ENCODE peak calls at places on chromosomes 4 and X, in four cellular contexts. One of them, this sample, is unnamed.

GRCh38 chr4:120785202-120785601 is 137.3 kb downstream of the PRDM5 start:
- DNase-seq in upper lobe of right lung: no peak
- DNase-seq in transverse colon: no peak
- DNase-seq in Peyer's patch: no peak
- DNase-seq in this sample: no peak

GRCh38 chr4:182369211-182369610 is 126.0 kb downstream of the TENM3 start:
- DNase-seq in upper lobe of right lung: no peak
- DNase-seq in transverse colon: no peak
- DNase-seq in Peyer's patch: no peak
- DNase-seq in this sample: no peak

GRCh38 chrX:7147431-7147977 is at the start of gene STS:
- DNase-seq in upper lobe of right lung: no peak
- DNase-seq in transverse colon: peak
- DNase-seq in Peyer's patch: peak
- DNase-seq in this sample: peak

GRCh38 chrX:46686003-46686645 is 72.8 kb downstream of the SLC9A7 start:
- DNase-seq in upper lobe of right lung: no peak
- DNase-seq in transverse colon: peak
- DNase-seq in Peyer's patch: peak
- DNase-seq in this sample: no peak

GRCh38 chr4:3489451-3489962 is 26.4 kb downstream of the DOK7 start:
- DNase-seq in upper lobe of right lung: no peak
- DNase-seq in transverse colon: no peak
- DNase-seq in Peyer's patch: no peak
- DNase-seq in this sample: no peak

GRCh38 chr4:112521123-112522116 is 5.4 kb upstream of the NEUROG2 start:
- DNase-seq in upper lobe of right lung: no peak
- DNase-seq in transverse colon: no peak
- DNase-seq in Peyer's patch: no peak
- DNase-seq in this sample: no peak

GRCh38 chrX:135596495-135596894 is 76.0 kb downstream of the INTS6L start:
- DNase-seq in upper lobe of right lung: peak
- DNase-seq in transverse colon: peak
- DNase-seq in Peyer's patch: peak
- DNase-seq in this sample: no peak

GRCh38 chrX:24643116-24643515 is 4.0 kb downstream of the PCYT1B start:
- DNase-seq in upper lobe of right lung: no peak
- DNase-seq in transverse colon: no peak
- DNase-seq in Peyer's patch: no peak
- DNase-seq in this sample: no peak

GRCh38 chr4:138627096-138627495 is 384.9 kb upstream of the SLC7A11 start:
- DNase-seq in upper lobe of right lung: no peak
- DNase-seq in transverse colon: no peak
- DNase-seq in Peyer's patch: no peak
- DNase-seq in this sample: no peak

GRCh38 chr4:85478576-85478975 is 3.6 kb downstream of the ARHGAP24 start:
- DNase-seq in upper lobe of right lung: no peak
- DNase-seq in transverse colon: no peak
- DNase-seq in Peyer's patch: no peak
- DNase-seq in this sample: no peak

GRCh38 chr4:184906480-184907097 is 80.8 kb upstream of the ACSL1 start:
- DNase-seq in upper lobe of right lung: no peak
- DNase-seq in transverse colon: no peak
- DNase-seq in Peyer's patch: no peak
- DNase-seq in this sample: no peak

GRCh38 chr4:8340721-8341680 is 71.4 kb downstream of the HTRA3 start:
- DNase-seq in upper lobe of right lung: no peak
- DNase-seq in transverse colon: peak
- DNase-seq in Peyer's patch: peak
- DNase-seq in this sample: peak

GRCh38 chr4:23889368-23889767 is 479 bp downstream of the PPARGC1A start:
- DNase-seq in upper lobe of right lung: no peak
- DNase-seq in transverse colon: no peak
- DNase-seq in Peyer's patch: no peak
- DNase-seq in this sample: no peak

GRCh38 chrX:14616301-14616700 is 87.0 kb downstream of the GLRA2 start:
- DNase-seq in upper lobe of right lung: no peak
- DNase-seq in transverse colon: no peak
- DNase-seq in Peyer's patch: no peak
- DNase-seq in this sample: no peak

GRCh38 chr4:175891863-175892262 is 79.8 kb upstream of the GPM6A start:
- DNase-seq in upper lobe of right lung: no peak
- DNase-seq in transverse colon: no peak
- DNase-seq in Peyer's patch: no peak
- DNase-seq in this sample: no peak

GRCh38 chr4:151029537-151029936 is 14.5 kb upstream of the LRBA start:
- DNase-seq in upper lobe of right lung: no peak
- DNase-seq in transverse colon: no peak
- DNase-seq in Peyer's patch: no peak
- DNase-seq in this sample: no peak

GRCh38 chrX:133402830-133403625 is 12.3 kb downstream of the GPC4 start:
- DNase-seq in upper lobe of right lung: no peak
- DNase-seq in transverse colon: no peak
- DNase-seq in Peyer's patch: no peak
- DNase-seq in this sample: no peak

GRCh38 chr4:7554885-7555284 is 120.2 kb upstream of the PSAPL1 start:
- DNase-seq in upper lobe of right lung: no peak
- DNase-seq in transverse colon: no peak
- DNase-seq in Peyer's patch: no peak
- DNase-seq in this sample: no peak

GRCh38 chr4:145937990-145938611 is 522 bp downstream of the ZNF827 start:
- DNase-seq in upper lobe of right lung: no peak
- DNase-seq in transverse colon: peak
- DNase-seq in Peyer's patch: peak
- DNase-seq in this sample: no peak

GRCh38 chr4:9762823-9763475 is 18.5 kb upstream of the DRD5 start:
- DNase-seq in upper lobe of right lung: no peak
- DNase-seq in transverse colon: peak
- DNase-seq in Peyer's patch: peak
- DNase-seq in this sample: no peak

GRCh38 chr4:114383055-114383454 is 215.6 kb upstream of the UGT8 start:
- DNase-seq in upper lobe of right lung: no peak
- DNase-seq in transverse colon: no peak
- DNase-seq in Peyer's patch: no peak
- DNase-seq in this sample: no peak

GRCh38 chrX:53251307-53251706 is 26.3 kb upstream of the KDM5C start:
- DNase-seq in upper lobe of right lung: no peak
- DNase-seq in transverse colon: no peak
- DNase-seq in Peyer's patch: no peak
- DNase-seq in this sample: no peak

GRCh38 chr4:123977623-123978022 is 581.0 kb downstream of the SPRY1 start:
- DNase-seq in upper lobe of right lung: no peak
- DNase-seq in transverse colon: no peak
- DNase-seq in Peyer's patch: no peak
- DNase-seq in this sample: no peak

GRCh38 chr4:87622303-87622702 is 14.0 kb downstream of the DSPP start:
- DNase-seq in upper lobe of right lung: no peak
- DNase-seq in transverse colon: no peak
- DNase-seq in Peyer's patch: no peak
- DNase-seq in this sample: no peak

GRCh38 chrX:40266490-40267333 is 169.0 kb upstream of the BCOR start:
- DNase-seq in upper lobe of right lung: peak
- DNase-seq in transverse colon: peak
- DNase-seq in Peyer's patch: peak
- DNase-seq in this sample: peak

GRCh38 chr4:55435136-55435535 is 39.4 kb downstream of the TMEM165 start:
- DNase-seq in upper lobe of right lung: no peak
- DNase-seq in transverse colon: no peak
- DNase-seq in Peyer's patch: peak
- DNase-seq in this sample: no peak

DNA sequence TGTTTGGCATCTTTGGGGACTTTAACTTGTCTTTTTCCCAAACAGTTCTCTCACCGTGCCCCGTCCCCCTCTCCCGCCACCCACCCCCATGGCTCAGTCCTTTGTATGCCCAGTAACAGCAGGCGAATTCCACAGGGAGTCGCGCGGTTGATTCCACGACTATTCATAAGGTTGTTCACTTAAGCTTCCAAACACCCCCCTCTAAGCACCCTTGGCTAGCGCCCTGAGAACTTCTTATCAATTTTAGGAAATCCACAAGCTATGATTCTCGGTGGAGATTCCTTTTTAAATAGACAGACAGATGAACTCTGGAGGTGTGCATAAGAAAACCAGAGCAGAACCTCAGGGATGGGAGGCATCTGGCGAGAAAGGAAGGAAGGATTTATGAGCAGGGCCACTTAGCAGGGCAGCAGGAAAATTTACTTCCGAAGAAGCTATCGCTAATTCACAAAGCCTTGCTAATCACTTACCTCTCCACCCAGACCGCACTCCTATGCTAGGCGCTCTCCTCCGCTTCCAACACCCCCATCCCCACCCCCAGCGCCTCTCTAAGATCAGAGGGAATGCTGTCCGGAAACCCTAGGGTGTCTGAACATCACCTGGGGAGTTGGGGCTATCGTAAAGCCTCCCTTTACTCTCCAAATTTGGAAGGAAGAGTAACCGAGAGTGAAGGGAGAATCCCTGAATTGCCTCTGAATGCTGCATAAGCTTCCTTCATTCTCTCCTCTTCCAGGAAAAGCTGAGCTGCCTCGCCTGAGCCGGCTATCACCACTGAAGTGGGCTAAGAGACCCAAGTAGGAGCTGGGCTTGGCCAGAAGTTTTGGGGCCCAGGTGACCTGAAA is 1.7 kb downstream of the UNC5C start:
- DNase-seq in upper lobe of right lung: no peak
- DNase-seq in transverse colon: no peak
- DNase-seq in Peyer's patch: no peak
- DNase-seq in this sample: no peak
- H3K4me3 ChIP-seq in upper lobe of right lung: peak
- H3K4me3 ChIP-seq in transverse colon: peak
- H3K4me3 ChIP-seq in Peyer's patch: peak
- H3K4me3 ChIP-seq in this sample: peak

GRCh38 chr4:93791570-93792195 is 36.9 kb upstream of the ATOH1 start:
- DNase-seq in upper lobe of right lung: no peak
- DNase-seq in transverse colon: peak
- DNase-seq in Peyer's patch: peak
- DNase-seq in this sample: no peak
- TF ChIP-seq CTCF in upper lobe of right lung: peak
- TF ChIP-seq CTCF in transverse colon: peak
- TF ChIP-seq CTCF in Peyer's patch: peak
- TF ChIP-seq CTCF in this sample: no peak

GRCh38 chr4:144715230-144715629 is 69.3 kb downstream of the HHIP start:
- DNase-seq in upper lobe of right lung: no peak
- DNase-seq in transverse colon: no peak
- DNase-seq in Peyer's patch: no peak
- DNase-seq in this sample: no peak

GRCh38 chr4:144718958-144719512 is 73.1 kb downstream of the HHIP start:
- DNase-seq in upper lobe of right lung: no peak
- DNase-seq in transverse colon: no peak
- DNase-seq in Peyer's patch: no peak
- DNase-seq in this sample: no peak

GRCh38 chr4:144714166-144714565 is 68.2 kb downstream of the HHIP start:
- DNase-seq in upper lobe of right lung: no peak
- DNase-seq in transverse colon: no peak
- DNase-seq in Peyer's patch: no peak
- DNase-seq in this sample: no peak

GRCh38 chr4:144720491-144720890 is 74.5 kb downstream of the HHIP start:
- DNase-seq in upper lobe of right lung: no peak
- DNase-seq in transverse colon: no peak
- DNase-seq in Peyer's patch: no peak
- DNase-seq in this sample: no peak

DNA sequence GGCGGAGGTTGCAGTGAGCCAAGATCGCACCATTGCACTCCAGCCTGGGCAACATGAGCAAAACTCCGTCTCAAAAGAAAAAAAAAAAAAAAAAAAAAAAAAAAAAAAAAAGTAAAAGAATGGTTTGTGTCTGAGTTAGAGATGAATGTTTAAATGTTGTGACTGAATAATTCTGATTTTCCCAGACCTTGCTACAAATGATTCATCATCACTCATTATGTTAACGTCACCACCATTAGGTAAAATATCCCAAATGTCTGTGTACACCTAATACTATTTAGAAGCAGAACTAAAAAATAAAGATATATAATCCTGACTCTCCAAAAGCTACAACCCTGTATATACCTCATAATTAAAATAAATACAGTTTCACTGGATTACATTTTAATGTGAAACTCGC is 70.8 kb downstream of the HHIP start:
- DNase-seq in upper lobe of right lung: no peak
- DNase-seq in transverse colon: no peak
- DNase-seq in Peyer's patch: no peak
- DNase-seq in this sample: no peak
- H3K27ac ChIP-seq in upper lobe of right lung: no peak
- H3K27ac ChIP-seq in transverse colon: no peak
- H3K27ac ChIP-seq in Peyer's patch: no peak
- H3K27ac ChIP-seq in this sample: no peak

GRCh38 chr4:90126805-90127204 is 389 bp upstream of the CCSER1 start:
- DNase-seq in upper lobe of right lung: no peak
- DNase-seq in transverse colon: no peak
- DNase-seq in Peyer's patch: no peak
- DNase-seq in this sample: no peak

GRCh38 chr4:90121961-90122748 is 5.0 kb upstream of the CCSER1 start:
- DNase-seq in upper lobe of right lung: no peak
- DNase-seq in transverse colon: no peak
- DNase-seq in Peyer's patch: no peak
- DNase-seq in this sample: no peak

GRCh38 chr4:90127706-90128345 is 632 bp downstream of the CCSER1 start:
- DNase-seq in upper lobe of right lung: peak
- DNase-seq in transverse colon: no peak
- DNase-seq in Peyer's patch: no peak
- DNase-seq in this sample: no peak

GRCh38 chr4:90127223-90127705 is at the start of gene CCSER1:
- DNase-seq in upper lobe of right lung: peak
- DNase-seq in transverse colon: peak
- DNase-seq in Peyer's patch: peak
- DNase-seq in this sample: peak
- H3K4me3 ChIP-seq in upper lobe of right lung: peak
- H3K4me3 ChIP-seq in transverse colon: peak
- H3K4me3 ChIP-seq in Peyer's patch: peak
- H3K4me3 ChIP-seq in this sample: peak